ENCODE peak calls at places on chromosome 21, in nine cellular contexts. M, G, S, N, E, L, Q, X and J are unnamed samples.

GRCh38 chr21:21751286-21751685 is 753.1 kb downstream of the NCAM2 start:
- DNase-seq in M (peak; percentile 20), L (no peak), Q (no peak), S (no peak), E (no peak), X (no peak), G (no peak), N (no peak), J (no peak)

GRCh38 chr21:41357546-41357945 is 4.3 kb upstream of the MX2 start:
- DNase-seq in X (no peak), M (no peak), Q (no peak), N (no peak), G (no peak), E (no peak), S (no peak), L (no peak), J (no peak)

GRCh38 chr21:43815107-43815742 is 25.8 kb downstream of the RRP1 start:
- DNase-seq in G (no peak), E (no peak), N (no peak), Q (no peak), S (no peak), X (no peak), L (no peak), M (no peak), J (no peak)

GRCh38 chr21:17819114-17819877 is at the start of gene C21orf91:
- DNase-seq in N (peak; percentile 88), M (peak; percentile 86), E (peak; percentile 94), G (peak; percentile 76), Q (peak; percentile 93), X (peak; percentile 27), L (peak; percentile 94), S (peak; percentile 58), J (peak; percentile 83)

GRCh38 chr21:38524168-38525153 is 26.2 kb upstream of the ERG start:
- DNase-seq in X (no peak), N (no peak), Q (no peak), L (no peak), S (no peak), M (no peak), E (no peak), G (no peak), J (no peak)

GRCh38 chr21:41750051-41750450 is 16.8 kb downstream of the RIPK4 start:
- DNase-seq in Q (no peak), X (no peak), G (no peak), N (no peak), S (no peak), E (no peak), L (peak; percentile 39), M (no peak), J (no peak)

GRCh38 chr21:42532466-42533181 is 19.0 kb downstream of the SLC37A1 start:
- DNase-seq in L (peak; percentile 88), Q (no peak), G (no peak), M (peak; percentile 50), E (peak; percentile 84), N (no peak), X (no peak), S (no peak), J (no peak)

GRCh38 chr21:43195131-43196021 is 26.6 kb downstream of the CRYAA start:
- DNase-seq in S (no peak), L (no peak), M (peak; percentile 27), E (no peak), X (no peak), Q (no peak), G (peak; percentile 62), N (no peak), J (no peak)

GRCh38 chr21:30102881-30103280 is 63.7 kb downstream of the CLDN17 start:
- DNase-seq in S (no peak), N (no peak), G (no peak), Q (no peak), X (no peak), M (no peak), L (no peak), E (no peak), J (peak; percentile 31)

GRCh38 chr21:43691801-43692200 is 27.1 kb upstream of the PDXK start:
- DNase-seq in Q (no peak), X (no peak), S (no peak), M (no peak), L (no peak), E (no peak), G (no peak), N (no peak), J (no peak)

GRCh38 chr21:41482321-41482720 is 25.6 kb downstream of the TMPRSS2 start:
- DNase-seq in G (peak; percentile 11), S (no peak), X (no peak), N (peak; percentile 95), L (no peak), Q (peak; percentile 21), M (no peak), E (no peak), J (no peak)

GRCh38 chr21:43362306-43362927 is 64.5 kb downstream of the SIK1 start:
- DNase-seq in S (no peak), X (peak; percentile 59), N (peak; percentile 71), L (peak; percentile 82), E (peak; percentile 92), M (peak; percentile 50), G (peak; percentile 76), Q (peak; percentile 77), J (peak; percentile 52)

GRCh38 chr21:17438642-17439041 is 74.2 kb upstream of the CXADR start:
- DNase-seq in Q (no peak), S (no peak), M (no peak), X (no peak), G (no peak), N (no peak), L (no peak), E (no peak), J (no peak)

GRCh38 chr21:37459575-37459974 is 93.0 kb downstream of the DYRK1A start:
- DNase-seq in Q (peak; percentile 78), X (no peak), S (no peak), G (peak; percentile 56), L (no peak), E (no peak), M (no peak), N (peak; percentile 63), J (no peak)

GRCh38 chr21:41170442-41170841 is 2.5 kb downstream of the BACE2 start:
- DNase-seq in X (no peak), Q (peak; percentile 34), G (no peak), S (peak; percentile 56), N (peak; percentile 40), M (peak; percentile 73), E (peak; percentile 22), L (no peak), J (peak; percentile 19)

GRCh38 chr21:16423921-16424320 is 694.1 kb downstream of the USP25 start:
- DNase-seq in X (no peak), S (no peak), E (no peak), M (no peak), L (no peak), Q (no peak), N (no peak), G (no peak), J (no peak)
- H3K4me3 ChIP-seq in X (no peak overlapping the region), S (peak overlapping the region; percentile 21), E (no peak overlapping the region), M (no peak overlapping the region), L (peak overlapping the region; percentile 26), Q (peak overlapping the region; percentile 83), N (peak overlapping the region; percentile 41), G (peak overlapping the region; percentile 15), J (no peak overlapping the region)

GRCh38 chr21:34888569-34889286 is 160.4 kb downstream of the RUNX1 start:
- DNase-seq in S (peak; percentile 89), G (peak; percentile 95), Q (peak; percentile 98), X (peak; percentile 76), N (peak; percentile 96), E (peak; percentile 72), L (peak; percentile 97), M (peak; percentile 95), J (peak; percentile 95)

GRCh38 chr21:34889287-34889536 is 159.9 kb downstream of the RUNX1 start:
- DNase-seq in L (peak; percentile 75), G (peak; percentile 68), S (peak; percentile 66), N (peak; percentile 80), Q (peak; percentile 78), M (no peak), X (no peak), E (no peak), J (no peak)

GRCh38 chr21:34890258-34890723 is 158.8 kb downstream of the RUNX1 start:
- DNase-seq in Q (no peak), N (no peak), M (no peak), G (no peak), E (no peak), S (no peak), L (no peak), X (no peak), J (no peak)

GRCh38 chr21:34890724-34891609 is 158.1 kb downstream of the RUNX1 start:
- DNase-seq in N (peak; percentile 61), X (no peak), S (no peak), M (no peak), Q (peak; percentile 77), G (peak; percentile 57), L (peak; percentile 68), E (no peak), J (peak; percentile 88)

GRCh38 chr21:34889537-34890257 is 159.4 kb downstream of the RUNX1 start:
- DNase-seq in E (peak; percentile 78), N (peak; percentile 80), M (peak; percentile 74), Q (peak; percentile 95), S (peak; percentile 61), G (peak; percentile 63), X (no peak), L (peak; percentile 88), J (peak; percentile 92)
- H3K4me3 ChIP-seq in E (peak overlapping the region; percentile 81), N (peak overlapping the region; percentile 75), M (peak overlapping the region; percentile 24), Q (peak overlapping the region; percentile 97), S (peak overlapping the region; percentile 72), G (peak overlapping the region; percentile 68), X (peak overlapping the region; percentile 61), L (peak overlapping the region; percentile 63), J (peak overlapping the region; percentile 65)

DNA sequence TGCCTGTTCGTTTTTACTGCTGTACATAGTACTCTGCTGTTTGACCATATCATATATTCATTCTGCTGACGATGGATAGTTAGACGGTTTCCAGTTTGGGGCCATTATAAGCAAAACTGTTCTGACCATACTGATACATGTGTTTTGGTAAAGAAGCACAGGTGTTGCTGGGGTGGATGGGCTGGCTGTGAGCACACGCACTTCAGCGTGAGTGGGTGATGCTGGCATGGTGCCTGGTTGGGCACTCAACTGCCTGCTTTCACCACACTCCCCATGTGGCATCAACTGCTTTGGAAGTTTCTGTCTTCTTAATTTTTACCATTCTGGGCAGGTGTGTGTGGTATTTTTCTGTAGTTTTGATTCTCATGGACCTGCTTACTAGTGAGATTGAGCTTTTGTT is 37.3 kb downstream of the ADARB1 start:
- DNase-seq in M (no peak), L (no peak), G (no peak), S (no peak), N (no peak), Q (no peak), X (no peak), E (no peak), J (no peak)
- H3K4me3 ChIP-seq in M (no peak overlapping the region), L (no peak overlapping the region), G (no peak overlapping the region), S (no peak overlapping the region), N (no peak overlapping the region), Q (no peak overlapping the region), X (no peak overlapping the region), E (no peak overlapping the region), J (no peak overlapping the region)

DNA sequence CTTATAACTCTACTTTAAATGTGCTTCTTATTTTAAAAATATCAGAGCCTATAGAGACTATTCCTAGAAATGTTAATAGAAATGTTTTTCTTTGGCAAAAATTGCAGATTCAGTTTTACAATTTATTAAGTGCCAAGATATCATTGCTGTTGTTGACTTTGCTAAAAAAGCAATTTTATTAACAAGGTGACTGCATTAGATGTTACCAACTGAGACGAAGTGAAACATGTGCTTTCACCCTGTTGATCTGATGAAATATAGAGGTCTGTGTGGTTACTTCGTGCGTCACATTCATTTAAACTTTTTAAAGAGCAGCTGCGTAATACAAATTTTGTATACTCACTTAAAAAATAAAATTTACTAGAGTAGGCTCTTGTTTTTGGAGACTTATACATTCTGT is 465.7 kb downstream of the USP25 start:
- DNase-seq in Q (peak; percentile 80), M (no peak), X (no peak), E (no peak), L (no peak), G (peak; percentile 48), N (peak; percentile 74), S (peak; percentile 39), J (no peak)
- H3K4me3 ChIP-seq in Q (peak overlapping the region; percentile 82), M (no peak overlapping the region), X (peak overlapping the region; percentile 37), E (no peak overlapping the region), L (peak overlapping the region; percentile 48), G (peak overlapping the region; percentile 55), N (peak overlapping the region; percentile 63), S (peak overlapping the region; percentile 51), J (no peak overlapping the region)